ENCODE peak calls at places on chromosome 6, in six cellular contexts. O is ascending aorta, K is fibroblast of lung, J is A549, M is left lung, S is mammary epithelial cell. N is an unnamed sample. For H3K4me1, the result is how much of the 10 kb centered on the place peaks cover.

GRCh38 chr6:162750776-162751175 is 23.0 kb downstream of the PACRG start:
- DNase-seq in J (peak), K (peak), M (no peak), S (peak), O (no peak), N (no peak)

GRCh38 chr6:132257561-132257960 is 143.7 kb downstream of the MOXD1 start:
- DNase-seq in K (peak), S (no peak), J (no peak), M (no peak), O (no peak), N (no peak)

GRCh38 chr6:33568826-33569570 is 11.1 kb downstream of the BAK1 start:
- DNase-seq in O (no peak), K (no peak), M (peak), S (no peak), J (no peak), N (no peak)

GRCh38 chr6:139472341-139473038 is 98.0 kb upstream of the CITED2 start:
- DNase-seq in K (peak), M (no peak), O (no peak), S (no peak), J (no peak), N (no peak)

GRCh38 chr6:158369241-158369640 is 57.0 kb downstream of the TULP4 start:
- DNase-seq in J (no peak), M (no peak), S (no peak), K (no peak), O (no peak), N (no peak)

GRCh38 chr6:119025793-119026192 is 52.7 kb downstream of the FAM184A start:
- DNase-seq in S (no peak), O (no peak), K (no peak), M (no peak), J (no peak), N (no peak)

GRCh38 chr6:110557226-110557625 is 80.8 kb upstream of the SLC22A16 start:
- DNase-seq in O (no peak), K (no peak), S (no peak), J (no peak), M (no peak), N (no peak)

GRCh38 chr6:145789443-145789842 is 25.2 kb downstream of the FBXO30 start:
- DNase-seq in S (no peak), M (no peak), O (no peak), K (no peak), J (no peak), N (no peak)

GRCh38 chr6:79570802-79571367 is 33.7 kb upstream of the LCA5 start:
- DNase-seq in K (no peak), O (no peak), M (no peak), S (peak), J (peak), N (no peak)

GRCh38 chr6:125753218-125753936 is 3.9 kb downstream of the HEY2 start:
- DNase-seq in J (peak), K (peak), S (no peak), O (no peak), M (no peak), N (no peak)

GRCh38 chr6:16776394-16777017 is 15.2 kb upstream of the ATXN1 start:
- DNase-seq in M (no peak), K (no peak), O (no peak), S (peak), J (no peak), N (no peak)

GRCh38 chr6:17705428-17705777 is 1.3 kb downstream of the NUP153 start:
- DNase-seq in O (no peak), M (no peak), S (peak), K (peak), J (peak), N (no peak)

GRCh38 chr6:157181649-157182048 is 141.7 kb downstream of the TMEM242 start:
- DNase-seq in M (no peak), S (peak), K (no peak), J (peak), O (no peak), N (no peak)

GRCh38 chr6:53311586-53311935 is 37.2 kb downstream of the ELOVL5 start:
- DNase-seq in J (no peak), M (no peak), K (peak), O (no peak), S (no peak), N (no peak)

GRCh38 chr6:4358414-4359107 is 223.2 kb upstream of the ECI2 start:
- DNase-seq in J (peak), M (peak), K (peak), O (peak), S (peak), N (no peak)

GRCh38 chr6:111648100-111648499 is 42.4 kb upstream of the TRAF3IP2 start:
- DNase-seq in K (no peak), O (no peak), J (no peak), M (no peak), S (no peak), N (no peak)

GRCh38 chr6:115945806-115946205 is 114.9 kb downstream of the FRK start:
- DNase-seq in O (no peak), K (no peak), M (no peak), S (no peak), J (no peak), N (no peak)

GRCh38 chr6:134840086-134840485 is 109.8 kb downstream of the ALDH8A1 start:
- DNase-seq in S (no peak), K (no peak), O (no peak), J (no peak), M (peak), N (no peak)

GRCh38 chr6:150183105-150183504 is 40.3 kb downstream of the PPP1R14C start:
- DNase-seq in M (no peak), S (no peak), K (no peak), J (no peak), O (no peak), N (no peak)

GRCh38 chr6:131683479-131683878 is 17.7 kb downstream of the OR2A4 start:
- DNase-seq in O (no peak), S (no peak), J (no peak), M (no peak), K (no peak), N (no peak)

GRCh38 chr6:110529907-110530306 is 53.5 kb upstream of the SLC22A16 start:
- DNase-seq in S (peak), O (no peak), M (no peak), K (peak), J (no peak), N (no peak)

GRCh38 chr6:37052027-37052628 is 46.7 kb downstream of the FGD2 start:
- DNase-seq in K (no peak), S (no peak), J (peak), M (peak), O (no peak), N (no peak)

DNA sequence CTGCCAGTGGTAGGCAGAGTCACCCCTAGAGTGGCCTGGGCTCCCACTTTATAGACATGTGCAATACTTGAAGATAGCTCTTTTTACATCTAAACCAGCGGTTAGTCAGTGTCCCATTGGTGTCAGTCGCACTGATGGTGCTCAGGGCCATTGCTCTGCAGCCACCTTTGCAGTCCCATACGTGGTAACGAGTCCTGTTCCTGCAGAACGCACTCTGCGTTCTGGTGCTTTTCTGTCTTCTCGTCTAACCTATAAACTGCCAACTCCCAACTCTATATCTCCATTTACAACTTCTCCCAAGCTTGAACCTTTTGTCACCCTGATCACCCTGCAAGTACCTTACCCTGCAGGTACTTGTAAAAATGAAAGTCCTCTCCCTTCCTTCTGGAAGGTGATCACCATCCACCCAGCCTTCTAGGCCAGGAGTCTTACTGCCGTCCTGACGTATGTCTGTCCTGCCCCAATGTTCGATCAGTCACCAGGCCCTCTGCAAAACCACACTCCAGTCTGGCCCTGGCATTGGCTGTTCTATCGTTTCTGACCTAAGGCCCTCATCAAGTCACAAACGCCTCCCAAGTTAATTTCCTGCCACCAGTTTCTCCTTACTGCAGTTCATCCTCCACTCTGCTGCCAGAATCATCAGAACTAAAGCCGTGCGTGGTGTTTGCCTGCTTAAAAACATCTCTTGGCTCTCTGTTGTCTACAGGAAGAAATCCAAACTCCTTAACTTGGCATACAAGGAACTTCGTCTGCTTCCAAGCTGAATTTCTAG is 7.9 kb downstream of the RREB1 start:
- DNase-seq in K (no peak), O (no peak), M (no peak), J (no peak), S (no peak), N (no peak)
- H3K4me3 ChIP-seq in K (no peak), O (no peak), M (no peak), J (no peak), S (no peak), N (no peak)

DNA sequence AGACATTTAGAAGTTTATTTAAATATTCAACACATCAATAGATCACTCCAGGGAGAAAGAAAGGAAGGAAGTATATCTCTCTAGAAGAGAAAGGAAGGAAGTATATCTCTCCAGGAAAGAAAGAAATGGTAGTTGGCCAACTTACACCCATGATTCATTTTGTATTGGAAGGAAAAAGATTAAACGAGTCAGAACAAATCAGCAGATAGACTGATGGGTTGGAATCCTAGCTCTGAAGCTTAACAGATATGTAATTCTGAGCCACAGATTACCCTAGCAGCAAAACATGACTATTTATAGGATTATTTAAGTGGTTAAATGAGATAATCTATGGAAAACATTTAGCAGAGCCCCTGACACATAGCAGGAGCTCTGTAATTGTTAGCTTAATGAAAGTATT is 27.1 kb downstream of the COL12A1 start:
- DNase-seq in K (no peak), O (no peak), S (peak), M (no peak), J (no peak), N (no peak)
- H3K27ac ChIP-seq in K (no peak), O (no peak), S (no peak), M (no peak), J (no peak), N (no peak)

DNA sequence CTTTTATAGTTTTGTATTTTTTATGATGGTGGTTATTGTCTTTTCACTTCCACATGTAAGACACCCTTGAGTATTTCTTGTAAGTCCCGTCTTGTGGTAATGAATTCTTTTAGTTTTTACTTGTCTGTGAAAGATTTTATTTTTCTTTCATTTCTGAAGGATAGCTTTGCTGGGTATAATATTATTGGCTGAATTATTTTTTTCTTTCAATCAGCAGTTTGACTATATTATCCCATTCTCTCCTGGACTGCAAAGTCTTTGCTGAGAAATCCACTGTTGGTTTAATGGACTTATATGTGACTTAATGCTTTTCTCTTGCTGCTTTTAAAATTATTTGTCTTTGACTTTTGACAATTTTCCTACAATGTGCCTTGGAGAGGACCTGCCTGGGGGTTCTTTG is 13.8 kb downstream of the KIF25 start:
- DNase-seq in S (no peak), M (no peak), O (no peak), K (no peak), J (no peak), N (no peak)
- H3K4me1 ChIP-seq in S (under half), M (under half), O (under half), K (under half), J (under half), N (under half)

DNA sequence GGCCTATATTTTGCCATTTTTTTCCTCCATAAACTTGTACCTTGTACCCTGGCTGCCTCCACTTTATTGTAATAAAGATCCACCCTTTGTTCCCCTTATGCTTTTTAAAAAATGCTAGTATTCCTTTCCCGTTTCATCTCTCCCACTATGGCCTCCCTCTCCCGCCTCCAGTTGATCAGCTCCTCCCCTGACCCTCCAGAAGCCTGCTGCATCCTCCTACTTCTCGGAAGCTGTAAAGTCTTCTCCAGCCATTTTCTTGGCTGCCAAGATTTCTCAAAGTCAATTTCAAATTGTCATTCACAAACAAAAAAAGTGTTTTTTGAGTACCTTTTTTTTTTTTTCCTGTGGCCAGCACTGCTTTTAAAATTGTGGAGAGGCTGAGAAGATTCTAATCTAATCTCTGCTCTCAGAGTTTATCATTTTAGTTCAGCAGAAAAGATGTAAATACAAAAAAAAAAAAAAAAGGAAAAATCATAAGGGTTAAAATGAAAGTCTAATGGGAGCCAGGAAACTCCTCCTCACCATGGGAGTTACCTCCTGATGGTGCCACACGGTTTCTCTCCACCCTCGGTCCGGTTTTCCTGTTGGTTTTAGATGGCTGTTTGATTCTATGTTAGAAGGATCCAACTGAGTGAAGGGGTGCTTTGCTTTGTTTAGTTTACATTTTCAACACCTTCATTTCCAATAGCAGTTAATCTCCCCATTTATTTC is 103.0 kb upstream of the KCNK16 start:
- DNase-seq in O (no peak), K (no peak), J (no peak), S (no peak), M (no peak), N (no peak)
- H3K4me3 ChIP-seq in O (no peak), K (no peak), J (no peak), S (no peak), M (no peak), N (no peak)